ENCODE peak calls at places on chromosomes 4 and X, in nine cellular contexts. C is AG09309; W is activated CD4-positive, alpha-beta memory T cell treated with anti-CD3 and anti-CD28 coated beads, Interleukin-2, amount 10 ng/mL, durations not matched to agents 7 days and 5 days; U is ovary; H is posterior cingulate gyrus; Z is NCI-H2081; P is LHCN-M2; O is fibroblast of mammary gland; X is HCEC 1CT. D is an unnamed sample.

GRCh38 chr4:39227906-39228305 is 45.6 kb downstream of the WDR19 start:
- DNase-seq in W (no peak), X (no peak), H (no peak), C (no peak), O (no peak), Z (no peak), U (no peak), P (no peak), D (no peak)

GRCh38 chr4:29972121-29972520 is 748.0 kb upstream of the PCDH7 start:
- DNase-seq in H (no peak), Z (no peak), O (peak), W (no peak), C (peak), P (no peak), U (no peak), X (no peak), D (no peak)

GRCh38 chr4:122968227-122968812 is 45.9 kb upstream of the NUDT6 start:
- DNase-seq in C (no peak), X (peak), O (no peak), H (no peak), Z (no peak), W (no peak), P (no peak), U (no peak), D (no peak)

GRCh38 chr4:182533948-182534347 is 290.7 kb downstream of the TENM3 start:
- DNase-seq in H (no peak), X (peak), W (no peak), U (no peak), P (peak), C (no peak), O (peak), Z (no peak), D (no peak)

GRCh38 chrX:30489323-30489722 is 88.2 kb downstream of the TASL start:
- DNase-seq in O (peak), C (no peak), P (peak), H (no peak), U (no peak), W (no peak), Z (peak), X (peak), D (no peak)

GRCh38 chr4:52643846-52644245 is 15.3 kb downstream of the USP46 start:
- DNase-seq in C (no peak), H (peak), Z (peak), U (peak), O (peak), W (no peak), P (peak), X (peak), D (no peak)

GRCh38 chrX:65668362-65669310 is 1.2 kb downstream of the MSN start:
- DNase-seq in U (peak), Z (peak), X (peak), O (peak), P (peak), W (peak), C (peak), H (no peak), D (no peak)

GRCh38 chr4:81688085-81688484 is 216.4 kb upstream of the RASGEF1B start:
- DNase-seq in W (no peak), U (no peak), Z (no peak), P (no peak), X (no peak), C (no peak), O (peak), H (no peak), D (no peak)

GRCh38 chr4:117983541-117984451 is 50.5 kb upstream of the NDST3 start:
- DNase-seq in X (peak), W (no peak), P (peak), U (no peak), C (no peak), O (no peak), Z (no peak), H (no peak), D (no peak)

GRCh38 chrX:68940601-68941000 is 111.8 kb downstream of the EFNB1 start:
- DNase-seq in P (no peak), C (no peak), O (peak), U (no peak), W (no peak), X (no peak), H (no peak), Z (no peak), D (no peak)

GRCh38 chrX:51802917-51803688 is 59.9 kb downstream of the GSPT2 start:
- DNase-seq in W (peak), H (peak), Z (peak), U (peak), C (no peak), O (peak), X (peak), P (peak), D (peak)

GRCh38 chr4:177235026-177235425 is 74.6 kb upstream of the NEIL3 start:
- DNase-seq in Z (no peak), W (no peak), X (peak), C (no peak), U (no peak), H (no peak), P (peak), O (peak), D (no peak)

GRCh38 chr4:36532670-36533373 is 251.4 kb downstream of the DTHD1 start:
- DNase-seq in W (no peak), O (no peak), C (no peak), U (no peak), Z (no peak), P (no peak), H (no peak), X (no peak), D (no peak)

GRCh38 chr4:83323136-83323535 is 11.5 kb downstream of the HPSE start:
- DNase-seq in C (no peak), X (no peak), P (no peak), U (no peak), W (no peak), Z (no peak), O (no peak), H (no peak), D (no peak)

GRCh38 chr4:184384056-184384809 is 90.1 kb downstream of the IRF2 start:
- DNase-seq in O (peak), H (no peak), C (peak), W (peak), U (peak), X (peak), P (peak), Z (no peak), D (no peak)

GRCh38 chrX:23952984-23953907 is 45.4 kb downstream of the CXorf58 start:
- DNase-seq in Z (peak), U (no peak), X (no peak), O (no peak), W (peak), C (no peak), P (no peak), H (no peak), D (peak)

GRCh38 chr4:88818650-88819470 is 121.2 kb upstream of the NAP1L5 start:
- DNase-seq in H (no peak), C (no peak), W (peak), P (peak), Z (peak), X (peak), U (peak), O (peak), D (no peak)

GRCh38 chr4:98518555-98519267 is 139.7 kb downstream of the TSPAN5 start:
- DNase-seq in X (no peak), P (no peak), H (no peak), O (no peak), Z (no peak), U (no peak), W (peak), C (no peak), D (no peak)

GRCh38 chrX:49163555-49164419 is 1.2 kb downstream of the MAGIX start:
- DNase-seq in X (peak), C (no peak), U (peak), Z (peak), W (peak), P (peak), O (peak), H (peak), D (no peak)

GRCh38 chr4:18859468-18859867 is 837.9 kb upstream of the LCORL start:
- DNase-seq in C (no peak), O (no peak), P (no peak), U (no peak), Z (no peak), X (no peak), W (no peak), H (no peak), D (no peak)

GRCh38 chrX:14496674-14497073 is 32.7 kb upstream of the GLRA2 start:
- DNase-seq in C (no peak), P (peak), X (no peak), U (no peak), H (no peak), Z (no peak), O (no peak), W (no peak), D (no peak)

GRCh38 chrX:78555401-78555980 is 103.6 kb downstream of the RTL3 start:
- DNase-seq in U (no peak), P (no peak), O (peak), Z (no peak), X (peak), W (no peak), C (no peak), H (no peak), D (no peak)

GRCh38 chrX:17519349-17519748 is 144.3 kb downstream of the NHS start:
- DNase-seq in O (peak), U (peak), W (no peak), P (no peak), X (peak), H (no peak), Z (no peak), C (no peak), D (no peak)

GRCh38 chrX:17559728-17560379 is 177.4 kb upstream of the SCML1 start:
- DNase-seq in O (peak), W (no peak), Z (no peak), U (no peak), P (peak), H (no peak), C (peak), X (peak), D (no peak)